ENCODE peak calls at places on chromosomes 12 and 14, in eight cellular contexts. R is NCI-H1417; G is glutamatergic neuron; W is endothelial cell of umbilical vein; L is stimulated activated CD4-positive, alpha-beta T cell treated with anti-CD3 and anti-CD28 coated beads, Interleukin-1b, Interleukin-23, amount 100 ng/mL, for 48 hours; J is AG08396; N is Right ventricle myocardium inferior; O is activated T-cell treated with anti-CD3 and anti-CD28 coated beads for 24 hours. S is an unnamed sample.

GRCh38 chr14:50312734-50313054 is 570 bp downstream of the DMAC2L start:
- DNase-seq in G (no peak), J (no peak), N (no peak), R (peak), W (no peak), O (no peak), L (no peak), S (no peak)

GRCh38 chr12:71085575-71085974 is 72.2 kb downstream of the TSPAN8 start:
- DNase-seq in O (no peak), J (no peak), L (no peak), G (no peak), N (no peak), R (no peak), W (no peak), S (no peak)

GRCh38 chr12:68042212-68042699 is 53.0 kb downstream of the IFNG-AS1 start:
- DNase-seq in G (no peak), R (peak), O (no peak), L (no peak), W (no peak), N (no peak), J (no peak), S (peak)

GRCh38 chr12:21696603-21697002 is 39.0 kb upstream of the LDHB start:
- DNase-seq in W (no peak), L (no peak), O (no peak), G (no peak), R (no peak), N (no peak), J (no peak), S (no peak)

GRCh38 chr14:100440207-100440631 is 117.1 kb downstream of the SLC25A47 start:
- DNase-seq in O (no peak), R (peak), W (peak), N (peak), L (peak), G (peak), J (peak), S (peak)

GRCh38 chr12:69096669-69097364 is 142.6 kb upstream of the CPSF6 start:
- DNase-seq in L (no peak), W (peak), O (no peak), R (no peak), N (no peak), G (no peak), J (no peak), S (no peak)

GRCh38 chr12:40692617-40693502 is 621 bp downstream of the CNTN1 start:
- DNase-seq in N (no peak), W (no peak), O (no peak), R (peak), J (peak), G (peak), L (no peak), S (no peak)

GRCh38 chr14:100290607-100291304 is 15.5 kb downstream of the SLC25A29 start:
- DNase-seq in L (no peak), R (no peak), N (no peak), O (no peak), J (no peak), G (peak), W (no peak), S (no peak)

GRCh38 chr14:45083622-45083978 is 316 bp upstream of the PRPF39 start:
- DNase-seq in L (no peak), O (no peak), N (no peak), J (no peak), R (peak), W (no peak), G (no peak), S (no peak)

GRCh38 chr14:68020999-68021663 is 201.6 kb downstream of the RAD51B start:
- DNase-seq in R (peak), W (no peak), N (no peak), O (no peak), G (no peak), J (no peak), L (no peak), S (no peak)

GRCh38 chr14:63203618-63204406 is 431 bp upstream of the RHOJ start:
- DNase-seq in J (peak), L (no peak), R (no peak), N (peak), W (peak), G (peak), O (no peak), S (peak)

GRCh38 chr14:104682107-104682593 is 7.3 kb upstream of the INF2 start:
- DNase-seq in L (no peak), G (no peak), J (no peak), R (no peak), W (no peak), O (no peak), N (peak), S (no peak)

GRCh38 chr14:50961606-50962259 is 17.4 kb upstream of the PYGL start:
- DNase-seq in O (no peak), J (peak), G (no peak), R (no peak), L (no peak), W (peak), N (no peak), S (peak)

GRCh38 chr14:90620540-90621204 is 195.6 kb downstream of the TTC7B start:
- DNase-seq in G (no peak), R (peak), J (no peak), N (no peak), W (no peak), L (no peak), O (no peak), S (no peak)

GRCh38 chr12:71958993-71959588 is 20.4 kb downstream of the TPH2 start:
- DNase-seq in L (no peak), N (no peak), R (peak), G (no peak), J (no peak), W (no peak), O (no peak), S (no peak)

GRCh38 chr14:98965061-98965460 is 306.9 kb downstream of the BCL11B start:
- DNase-seq in W (no peak), L (no peak), N (no peak), J (no peak), R (no peak), G (no peak), O (no peak), S (no peak)

GRCh38 chr14:52553002-52553670 is 500 bp downstream of the GPR137C start:
- DNase-seq in W (peak), L (peak), R (peak), J (peak), O (peak), G (peak), N (peak), S (peak)

GRCh38 chr14:47200740-47201139 is 474.7 kb downstream of the MDGA2 start:
- DNase-seq in J (no peak), O (no peak), G (no peak), N (peak), W (no peak), R (no peak), L (no peak), S (no peak)

GRCh38 chr14:84209021-84209420 is 1320.9 kb upstream of the FLRT2 start:
- DNase-seq in N (no peak), G (no peak), J (no peak), O (no peak), L (no peak), W (no peak), R (no peak), S (no peak)

GRCh38 chr12:25286837-25287236 is 36.1 kb upstream of the KRAS start:
- DNase-seq in J (no peak), W (no peak), G (no peak), L (no peak), N (no peak), R (no peak), O (no peak), S (no peak)

GRCh38 chr12:107355612-107356011 is 262.3 kb upstream of the CRY1 start:
- DNase-seq in O (no peak), N (no peak), R (no peak), G (no peak), W (no peak), J (no peak), L (no peak), S (no peak)

GRCh38 chr14:73741386-73741875 is 27.2 kb upstream of the PNMA1 start:
- DNase-seq in W (peak), G (no peak), N (peak), L (peak), J (peak), O (peak), R (no peak), S (peak)

GRCh38 chr14:64422006-64422405 is 33.9 kb downstream of the MTHFD1 start:
- DNase-seq in O (no peak), L (no peak), W (no peak), N (no peak), G (no peak), R (no peak), J (no peak), S (no peak)

GRCh38 chr14:39339003-39339402 is 93.2 kb downstream of the FBXO33 start:
- DNase-seq in N (no peak), L (no peak), O (no peak), W (no peak), G (no peak), J (no peak), R (no peak), S (no peak)

GRCh38 chr12:101875112-101875961 is 2.0 kb upstream of the DRAM1 start:
- DNase-seq in R (no peak), N (no peak), L (no peak), G (no peak), O (no peak), J (no peak), W (peak), S (peak)

S was measured in ACHN.